ENCODE peak calls at places on chromosomes 5 and 9, in four cellular contexts. X is H1, G is SK-N-SH, V is HepG2. C is an unnamed sample.

GRCh38 chr5:71769265-71769664 is 50.2 kb downstream of the CARTPT start:
- DNase-seq in X (no peak), G (no peak), V (no peak), C (no peak)

GRCh38 chr5:143026380-143026779 is 256.2 kb downstream of the ARHGAP26 start:
- DNase-seq in X (no peak), G (no peak), V (no peak), C (no peak)

GRCh38 chr9:33044677-33045282 is 19.7 kb downstream of the DNAJA1 start:
- DNase-seq in X (no peak), G (peak; percentile 64), V (no peak), C (no peak)

GRCh38 chr5:15634771-15635347 is 134.9 kb downstream of the FBXL7 start:
- DNase-seq in X (no peak), G (no peak), V (no peak), C (no peak)

GRCh38 chr5:142664634-142665033 is 21.3 kb downstream of the FGF1 start:
- DNase-seq in X (no peak), G (no peak), V (no peak), C (no peak)

GRCh38 chr5:140348104-140348503 is 1.7 kb upstream of the HBEGF start:
- DNase-seq in X (no peak), G (no peak), V (no peak), C (no peak)

GRCh38 chr9:121075251-121076036 is 689 bp downstream of the CNTRL start:
- DNase-seq in X (no peak), G (no peak), V (no peak), C (no peak)

GRCh38 chr5:14039063-14039462 is 94.6 kb upstream of the DNAH5 start:
- DNase-seq in X (no peak), G (no peak), V (peak; percentile 41), C (no peak)

GRCh38 chr9:9998491-9999287 is 614.1 kb downstream of the PTPRD start:
- DNase-seq in X (no peak), G (peak; percentile 26), V (peak; percentile 4), C (no peak)

GRCh38 chr5:109566361-109566760 is 123.4 kb upstream of the MAN2A1 start:
- DNase-seq in X (no peak), G (no peak), V (no peak), C (no peak)

GRCh38 chr5:95406426-95407093 is 15.4 kb downstream of the FAM81B start:
- DNase-seq in X (no peak), G (no peak), V (no peak), C (no peak)

GRCh38 chr5:150787659-150788058 is 9.1 kb downstream of the SMIM3 start:
- DNase-seq in X (no peak), G (no peak), V (no peak), C (no peak)

GRCh38 chr5:157563373-157564148 is 12.0 kb downstream of the ADAM19 start:
- DNase-seq in X (no peak), G (peak; percentile 49), V (no peak), C (no peak)

GRCh38 chr5:72205431-72206009 is 98.2 kb downstream of the MAP1B start:
- DNase-seq in X (no peak), G (no peak), V (no peak), C (no peak)

GRCh38 chr5:172506921-172507320 is 52.6 kb upstream of the SH3PXD2B start:
- DNase-seq in X (peak; percentile 14), G (no peak), V (no peak), C (no peak)

DNA sequence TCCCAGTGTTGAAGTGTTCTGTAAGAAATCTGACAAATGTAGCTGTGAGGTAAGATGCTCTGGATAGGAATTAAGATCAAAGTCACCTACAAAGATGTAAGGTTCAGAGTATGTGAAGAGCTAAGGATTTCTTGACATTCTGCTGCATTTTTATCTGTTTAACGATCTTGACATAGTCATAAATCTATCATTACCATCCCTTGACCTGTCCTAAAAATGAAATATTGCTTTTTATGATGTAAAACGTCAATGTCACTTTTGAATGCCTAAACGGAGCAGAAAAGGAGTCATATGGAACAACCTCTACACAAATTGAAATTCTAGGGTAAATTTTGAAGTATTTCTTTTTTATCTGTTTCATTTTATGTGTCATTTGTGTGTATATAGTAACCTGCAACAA is 939.2 kb downstream of the CDH18 start:
- DNase-seq in X (no peak), G (no peak), V (no peak), C (no peak)
- TF ChIP-seq TAF1 in X (no peak), G (no peak), V (no peak), C (no peak)

GRCh38 chr9:136695955-136696354 is 8.7 kb upstream of the AGPAT2 start:
- DNase-seq in X (peak; percentile 47), G (no peak), V (no peak), C (no peak)

GRCh38 chr9:136694163-136694864 is 7.1 kb upstream of the AGPAT2 start:
- DNase-seq in X (peak; percentile 90), G (peak; percentile 92), V (peak; percentile 33), C (no peak)

GRCh38 chr9:136695435-136695895 is 8.2 kb upstream of the AGPAT2 start:
- DNase-seq in X (no peak), G (no peak), V (no peak), C (no peak)

GRCh38 chr9:136693490-136694162 is 6.4 kb upstream of the AGPAT2 start:
- DNase-seq in X (peak; percentile 45), G (no peak), V (peak; percentile 63), C (no peak)

DNA sequence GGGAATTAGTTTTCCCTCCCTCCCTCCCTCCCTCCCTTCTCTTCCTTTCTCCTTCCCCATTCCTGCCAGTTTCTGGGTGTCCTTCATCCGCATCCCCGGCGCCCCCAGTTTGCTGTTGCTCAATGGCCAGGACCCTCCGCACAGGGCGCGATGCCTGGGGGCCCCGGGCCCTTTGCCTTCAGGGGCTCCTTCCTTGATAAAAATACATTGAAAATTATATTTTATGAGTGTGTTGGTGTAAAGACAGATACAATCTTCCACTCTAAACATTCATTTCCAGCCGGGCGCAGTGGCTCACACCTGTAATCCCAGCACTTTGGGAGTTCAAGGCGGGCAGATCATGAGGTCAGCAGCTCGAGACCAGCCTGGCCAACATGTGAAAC is 7.6 kb upstream of the AGPAT2 start:
- DNase-seq in X (no peak), G (no peak), V (no peak), C (no peak)
- H3K4me2 ChIP-seq in X (no peak overlapping the region), G (no peak overlapping the region), V (no peak overlapping the region), C (no peak overlapping the region)

GRCh38 chr5:173689171-173689676 is 72.8 kb upstream of the BOD1 start:
- DNase-seq in X (no peak), G (no peak), V (peak; percentile 90), C (no peak)

GRCh38 chr5:173686950-173687349 is 70.5 kb upstream of the BOD1 start:
- DNase-seq in X (no peak), G (no peak), V (no peak), C (no peak)

GRCh38 chr5:173691931-173692330 is 75.5 kb upstream of the BOD1 start:
- DNase-seq in X (no peak), G (no peak), V (no peak), C (no peak)

GRCh38 chr5:173689713-173690360 is 73.4 kb upstream of the BOD1 start:
- DNase-seq in X (no peak), G (peak; percentile 39), V (peak; percentile 23), C (no peak)

GRCh38 chr5:173688708-173689107 is 72.3 kb upstream of the BOD1 start:
- DNase-seq in X (no peak), G (no peak), V (no peak), C (no peak)
- H3K9ac ChIP-seq in X (no peak overlapping the region), G (no peak overlapping the region), V (peak overlapping the region; percentile 78), C (no peak overlapping the region)

DNA sequence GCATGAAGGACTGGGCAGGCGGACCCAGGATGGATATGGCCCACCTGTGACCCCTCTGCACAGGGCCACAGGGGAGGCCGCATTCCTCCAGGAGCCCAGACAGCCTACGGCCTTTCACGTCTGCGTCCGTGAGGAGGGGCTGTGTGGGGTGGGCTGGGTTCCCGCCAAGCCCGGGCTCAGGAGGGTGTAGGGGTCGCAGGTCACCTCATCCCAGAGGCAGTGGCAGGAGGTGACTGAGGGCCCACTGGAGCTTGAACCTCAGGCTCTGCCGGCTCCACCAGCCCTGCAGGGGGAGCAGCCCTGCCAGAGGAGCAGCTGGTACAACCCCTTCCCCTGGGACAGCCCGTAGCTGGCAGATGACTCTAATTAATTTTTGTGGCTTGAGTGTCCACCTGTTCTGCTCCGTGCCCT is 40.7 kb upstream of the CACNA1B start:
- DNase-seq in X (no peak), G (no peak), V (no peak), C (no peak)
- TF ChIP-seq TAF1 in X (no peak), G (no peak), V (no peak), C (no peak)

DNA sequence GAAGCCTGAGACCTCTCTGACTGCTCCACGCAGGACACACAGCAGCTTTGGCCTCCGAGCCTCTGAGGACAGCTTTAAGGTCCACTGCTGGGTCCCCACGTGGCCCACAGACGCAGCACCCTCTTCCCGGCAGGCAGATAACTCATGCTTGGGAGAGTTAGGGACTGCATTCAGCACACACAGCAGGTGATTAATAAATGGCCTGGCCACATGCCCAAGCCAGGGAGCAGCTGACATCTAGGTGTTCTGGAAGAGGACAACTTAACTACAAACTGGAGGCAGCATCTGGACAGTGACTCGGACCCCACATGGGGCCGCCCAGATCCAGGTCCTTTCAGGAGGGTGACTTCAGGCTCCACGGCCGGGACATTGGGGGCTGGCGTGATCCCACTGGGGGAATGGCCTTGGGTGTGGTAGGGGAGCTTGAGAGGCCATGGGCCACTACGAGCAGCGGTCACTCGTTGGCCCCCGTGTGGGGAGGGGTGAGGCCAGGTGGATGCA is 11.3 kb downstream of the NINJ1 start:
- DNase-seq in X (no peak), G (no peak), V (no peak), C (no peak)
- H3K4me2 ChIP-seq in X (no peak overlapping the region), G (no peak overlapping the region), V (no peak overlapping the region), C (no peak overlapping the region)

GRCh38 chr9:137272241-137273094 is 5.1 kb upstream of the TOR4A start:
- DNase-seq in X (no peak), G (no peak), V (no peak), C (no peak)
- H3K9ac ChIP-seq in X (no peak overlapping the region), G (no peak overlapping the region), V (no peak overlapping the region), C (no peak overlapping the region)

DNA sequence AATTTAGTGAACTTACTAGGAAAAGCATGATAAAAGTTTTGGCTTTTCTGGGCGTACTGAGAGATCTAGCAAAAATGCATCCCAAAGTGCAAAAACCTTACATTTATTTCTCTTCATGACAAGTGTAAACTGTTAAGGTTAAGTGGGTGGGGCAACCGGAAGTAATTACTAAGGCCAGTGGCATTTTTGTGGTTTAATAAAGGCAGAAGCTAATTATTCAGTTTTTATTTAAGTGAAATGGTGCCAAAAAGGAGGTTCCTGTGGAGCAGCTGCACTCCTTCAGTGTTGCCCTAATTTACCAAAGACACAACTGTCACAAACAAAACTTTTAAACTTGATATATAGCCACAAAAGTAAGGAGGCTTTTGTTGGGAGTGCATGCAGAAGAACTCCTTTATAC is 81.6 kb downstream of the NDUFS4 start:
- DNase-seq in X (no peak), G (no peak), V (no peak), C (no peak)
- TF ChIP-seq TAF1 in X (no peak), G (no peak), V (no peak), C (no peak)

GRCh38 chr5:75435101-75435500 is 76.3 kb downstream of the CERT1 start:
- DNase-seq in X (no peak), G (no peak), V (no peak), C (no peak)
- H3K4me2 ChIP-seq in X (no peak overlapping the region), G (no peak overlapping the region), V (no peak overlapping the region), C (no peak overlapping the region)

GRCh38 chr5:134112726-134113571 is 1.5 kb upstream of the TCF7 start:
- DNase-seq in X (no peak), G (no peak), V (no peak), C (no peak)
- H3K9ac ChIP-seq in X (no peak overlapping the region), G (no peak overlapping the region), V (no peak overlapping the region), C (peak overlapping the region; percentile 69)

GRCh38 chr9:18747590-18747989 is 273.6 kb downstream of the ADAMTSL1 start:
- DNase-seq in X (no peak), G (no peak), V (no peak), C (no peak)
- TF ChIP-seq TAF1 in X (no peak), G (no peak), V (no peak), C (no peak)

C was measured in GM12878.